ENCODE peak calls at places on chromosomes 11 and 22, in eight cellular contexts. One of them, this sample, is unnamed.

GRCh38 chr11:104892723-104893511 is 5.3 kb downstream of the CASP12 start:
- DNase-seq in heart right ventricle: no peak
- DNase-seq in RWPE1: no peak
- DNase-seq in progenitor cell of endocrine pancreas: no peak
- DNase-seq in AG09309: no peak
- DNase-seq in OCI-LY7: no peak
- DNase-seq in right atrium auricular region: no peak
- DNase-seq in fibroblast of the aortic adventitia: peak
- DNase-seq in this sample: no peak

GRCh38 chr11:130118636-130119387 is 40.8 kb upstream of the ST14 start:
- DNase-seq in heart right ventricle: no peak
- DNase-seq in RWPE1: no peak
- DNase-seq in progenitor cell of endocrine pancreas: no peak
- DNase-seq in AG09309: no peak
- DNase-seq in OCI-LY7: peak
- DNase-seq in right atrium auricular region: no peak
- DNase-seq in fibroblast of the aortic adventitia: no peak
- DNase-seq in this sample: no peak

GRCh38 chr11:8649361-8649760 is 33.1 kb downstream of the TRIM66 start:
- DNase-seq in heart right ventricle: no peak
- DNase-seq in RWPE1: peak
- DNase-seq in progenitor cell of endocrine pancreas: no peak
- DNase-seq in AG09309: no peak
- DNase-seq in OCI-LY7: no peak
- DNase-seq in right atrium auricular region: no peak
- DNase-seq in fibroblast of the aortic adventitia: peak
- DNase-seq in this sample: no peak

GRCh38 chr11:45053736-45054446 is 92.5 kb upstream of the PRDM11 start:
- DNase-seq in heart right ventricle: no peak
- DNase-seq in RWPE1: no peak
- DNase-seq in progenitor cell of endocrine pancreas: no peak
- DNase-seq in AG09309: no peak
- DNase-seq in OCI-LY7: no peak
- DNase-seq in right atrium auricular region: no peak
- DNase-seq in fibroblast of the aortic adventitia: no peak
- DNase-seq in this sample: no peak

GRCh38 chr11:15489281-15489680 is 374.6 kb downstream of the INSC start:
- DNase-seq in heart right ventricle: no peak
- DNase-seq in RWPE1: no peak
- DNase-seq in progenitor cell of endocrine pancreas: no peak
- DNase-seq in AG09309: no peak
- DNase-seq in OCI-LY7: no peak
- DNase-seq in right atrium auricular region: no peak
- DNase-seq in fibroblast of the aortic adventitia: no peak
- DNase-seq in this sample: no peak

GRCh38 chr22:17281026-17281809 is 62.0 kb upstream of the ADA2 start:
- DNase-seq in heart right ventricle: no peak
- DNase-seq in RWPE1: no peak
- DNase-seq in progenitor cell of endocrine pancreas: no peak
- DNase-seq in AG09309: no peak
- DNase-seq in OCI-LY7: no peak
- DNase-seq in right atrium auricular region: no peak
- DNase-seq in fibroblast of the aortic adventitia: no peak
- DNase-seq in this sample: no peak

GRCh38 chr11:134418119-134418840 is 6.2 kb upstream of the B3GAT1 start:
- DNase-seq in heart right ventricle: no peak
- DNase-seq in RWPE1: no peak
- DNase-seq in progenitor cell of endocrine pancreas: peak
- DNase-seq in AG09309: no peak
- DNase-seq in OCI-LY7: no peak
- DNase-seq in right atrium auricular region: no peak
- DNase-seq in fibroblast of the aortic adventitia: peak
- DNase-seq in this sample: no peak

GRCh38 chr22:30390974-30391691 is 3.9 kb upstream of the RNF215 start:
- DNase-seq in heart right ventricle: peak
- DNase-seq in RWPE1: peak
- DNase-seq in progenitor cell of endocrine pancreas: peak
- DNase-seq in AG09309: peak
- DNase-seq in OCI-LY7: peak
- DNase-seq in right atrium auricular region: no peak
- DNase-seq in fibroblast of the aortic adventitia: peak
- DNase-seq in this sample: no peak

GRCh38 chr22:35154937-35155387 is 89.0 kb downstream of the ISX start:
- DNase-seq in heart right ventricle: peak
- DNase-seq in RWPE1: peak
- DNase-seq in progenitor cell of endocrine pancreas: peak
- DNase-seq in AG09309: peak
- DNase-seq in OCI-LY7: peak
- DNase-seq in right atrium auricular region: no peak
- DNase-seq in fibroblast of the aortic adventitia: peak
- DNase-seq in this sample: peak

GRCh38 chr11:64095949-64096348 is 60.2 kb downstream of the FLRT1 start:
- DNase-seq in heart right ventricle: no peak
- DNase-seq in RWPE1: no peak
- DNase-seq in progenitor cell of endocrine pancreas: no peak
- DNase-seq in AG09309: no peak
- DNase-seq in OCI-LY7: no peak
- DNase-seq in right atrium auricular region: no peak
- DNase-seq in fibroblast of the aortic adventitia: no peak
- DNase-seq in this sample: no peak

GRCh38 chr11:62333768-62334167 is 3.5 kb upstream of the ASRGL1 start:
- DNase-seq in heart right ventricle: no peak
- DNase-seq in RWPE1: no peak
- DNase-seq in progenitor cell of endocrine pancreas: no peak
- DNase-seq in AG09309: no peak
- DNase-seq in OCI-LY7: no peak
- DNase-seq in right atrium auricular region: no peak
- DNase-seq in fibroblast of the aortic adventitia: no peak
- DNase-seq in this sample: no peak

GRCh38 chr22:24175160-24175808 is 6.0 kb upstream of the SUSD2 start:
- DNase-seq in heart right ventricle: peak
- DNase-seq in RWPE1: peak
- DNase-seq in progenitor cell of endocrine pancreas: peak
- DNase-seq in AG09309: no peak
- DNase-seq in OCI-LY7: peak
- DNase-seq in right atrium auricular region: peak
- DNase-seq in fibroblast of the aortic adventitia: peak
- DNase-seq in this sample: peak

GRCh38 chr11:79121351-79121750 is 319.5 kb downstream of the TENM4 start:
- DNase-seq in heart right ventricle: no peak
- DNase-seq in RWPE1: no peak
- DNase-seq in progenitor cell of endocrine pancreas: no peak
- DNase-seq in AG09309: no peak
- DNase-seq in OCI-LY7: no peak
- DNase-seq in right atrium auricular region: no peak
- DNase-seq in fibroblast of the aortic adventitia: no peak
- DNase-seq in this sample: no peak

GRCh38 chr11:61125310-61125684 is 23.0 kb downstream of the CD5 start:
- DNase-seq in heart right ventricle: no peak
- DNase-seq in RWPE1: no peak
- DNase-seq in progenitor cell of endocrine pancreas: no peak
- DNase-seq in AG09309: no peak
- DNase-seq in OCI-LY7: no peak
- DNase-seq in right atrium auricular region: no peak
- DNase-seq in fibroblast of the aortic adventitia: no peak
- DNase-seq in this sample: no peak

GRCh38 chr11:122038543-122038942 is 77.5 kb downstream of the BLID start:
- DNase-seq in heart right ventricle: no peak
- DNase-seq in RWPE1: peak
- DNase-seq in progenitor cell of endocrine pancreas: no peak
- DNase-seq in AG09309: peak
- DNase-seq in OCI-LY7: no peak
- DNase-seq in right atrium auricular region: no peak
- DNase-seq in fibroblast of the aortic adventitia: peak
- DNase-seq in this sample: no peak

DNA sequence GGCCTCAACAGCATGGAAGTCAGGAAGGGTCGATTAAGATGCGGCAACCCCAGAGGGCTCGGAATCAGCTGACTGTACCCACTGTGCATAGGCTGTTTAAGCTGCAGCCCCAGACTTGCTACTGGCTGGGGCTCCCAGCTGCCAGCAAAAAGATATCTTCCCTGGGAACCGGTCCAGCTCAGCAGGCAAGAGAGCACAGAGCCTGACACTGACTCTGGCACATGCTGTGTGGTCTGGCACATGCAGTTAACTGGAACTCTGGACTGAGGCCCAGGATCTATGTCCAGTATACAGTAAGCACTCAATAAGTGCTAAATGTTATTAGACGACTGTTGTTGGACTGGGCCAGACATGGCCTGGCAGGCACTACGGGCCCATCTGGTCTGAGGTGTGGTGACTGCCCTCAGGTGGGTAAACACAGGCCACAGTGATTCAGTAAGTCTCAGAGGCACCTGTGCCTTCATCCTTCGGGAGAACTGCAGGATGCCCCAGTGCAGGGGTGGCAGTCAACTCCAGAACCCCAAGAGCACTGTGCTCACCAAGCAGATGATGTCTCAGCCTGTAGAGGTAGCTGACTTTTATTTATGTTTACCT is 87.6 kb downstream of the LARGE1 start:
- DNase-seq in heart right ventricle: peak
- DNase-seq in RWPE1: no peak
- DNase-seq in progenitor cell of endocrine pancreas: no peak
- DNase-seq in AG09309: no peak
- DNase-seq in OCI-LY7: no peak
- DNase-seq in right atrium auricular region: no peak
- DNase-seq in fibroblast of the aortic adventitia: peak
- DNase-seq in this sample: no peak
- TF ChIP-seq CTCF in heart right ventricle: no peak
- TF ChIP-seq CTCF in RWPE1: no peak
- TF ChIP-seq CTCF in progenitor cell of endocrine pancreas: no peak
- TF ChIP-seq CTCF in AG09309: no peak
- TF ChIP-seq CTCF in OCI-LY7: no peak
- TF ChIP-seq CTCF in right atrium auricular region: no peak
- TF ChIP-seq CTCF in fibroblast of the aortic adventitia: no peak
- TF ChIP-seq CTCF in this sample: no peak

GRCh38 chr11:83192846-83193245 is 666 bp upstream of the ANKRD42 start:
- DNase-seq in heart right ventricle: no peak
- DNase-seq in RWPE1: peak
- DNase-seq in progenitor cell of endocrine pancreas: no peak
- DNase-seq in AG09309: no peak
- DNase-seq in OCI-LY7: no peak
- DNase-seq in right atrium auricular region: no peak
- DNase-seq in fibroblast of the aortic adventitia: peak
- DNase-seq in this sample: no peak

GRCh38 chr11:83185767-83186166 is 7.7 kb upstream of the ANKRD42 start:
- DNase-seq in heart right ventricle: no peak
- DNase-seq in RWPE1: no peak
- DNase-seq in progenitor cell of endocrine pancreas: no peak
- DNase-seq in AG09309: no peak
- DNase-seq in OCI-LY7: no peak
- DNase-seq in right atrium auricular region: no peak
- DNase-seq in fibroblast of the aortic adventitia: no peak
- DNase-seq in this sample: no peak

GRCh38 chr11:83191491-83191890 is 2.0 kb upstream of the ANKRD42 start:
- DNase-seq in heart right ventricle: no peak
- DNase-seq in RWPE1: no peak
- DNase-seq in progenitor cell of endocrine pancreas: no peak
- DNase-seq in AG09309: no peak
- DNase-seq in OCI-LY7: no peak
- DNase-seq in right atrium auricular region: no peak
- DNase-seq in fibroblast of the aortic adventitia: no peak
- DNase-seq in this sample: no peak

GRCh38 chr11:83191986-83192385 is 1.5 kb upstream of the ANKRD42 start:
- DNase-seq in heart right ventricle: no peak
- DNase-seq in RWPE1: no peak
- DNase-seq in progenitor cell of endocrine pancreas: no peak
- DNase-seq in AG09309: no peak
- DNase-seq in OCI-LY7: no peak
- DNase-seq in right atrium auricular region: no peak
- DNase-seq in fibroblast of the aortic adventitia: no peak
- DNase-seq in this sample: no peak

DNA sequence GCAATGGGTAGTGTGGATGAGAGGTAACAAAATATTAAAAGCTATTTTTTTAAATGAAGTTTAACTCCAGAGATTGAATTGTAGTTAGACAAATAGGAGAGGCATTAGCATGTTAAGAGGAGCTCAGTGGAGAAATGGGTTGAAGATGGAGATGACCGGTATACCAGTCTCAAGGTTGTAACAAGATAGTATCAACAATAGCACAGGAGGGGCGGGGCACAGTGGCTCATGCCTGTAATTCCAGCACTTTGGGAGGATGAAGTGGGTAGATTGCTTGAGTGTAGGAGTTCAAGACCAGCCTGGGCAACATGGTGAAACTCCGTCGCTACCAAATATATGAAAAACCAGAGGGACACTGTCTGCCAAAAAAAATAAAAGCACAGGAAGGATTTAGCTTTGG is 6.0 kb upstream of the ANKRD42 start:
- DNase-seq in heart right ventricle: no peak
- DNase-seq in RWPE1: no peak
- DNase-seq in progenitor cell of endocrine pancreas: no peak
- DNase-seq in AG09309: no peak
- DNase-seq in OCI-LY7: no peak
- DNase-seq in right atrium auricular region: no peak
- DNase-seq in fibroblast of the aortic adventitia: no peak
- DNase-seq in this sample: no peak
- TF ChIP-seq CTCF in heart right ventricle: no peak
- TF ChIP-seq CTCF in RWPE1: no peak
- TF ChIP-seq CTCF in progenitor cell of endocrine pancreas: no peak
- TF ChIP-seq CTCF in AG09309: no peak
- TF ChIP-seq CTCF in OCI-LY7: no peak
- TF ChIP-seq CTCF in right atrium auricular region: no peak
- TF ChIP-seq CTCF in fibroblast of the aortic adventitia: no peak
- TF ChIP-seq CTCF in this sample: no peak

DNA sequence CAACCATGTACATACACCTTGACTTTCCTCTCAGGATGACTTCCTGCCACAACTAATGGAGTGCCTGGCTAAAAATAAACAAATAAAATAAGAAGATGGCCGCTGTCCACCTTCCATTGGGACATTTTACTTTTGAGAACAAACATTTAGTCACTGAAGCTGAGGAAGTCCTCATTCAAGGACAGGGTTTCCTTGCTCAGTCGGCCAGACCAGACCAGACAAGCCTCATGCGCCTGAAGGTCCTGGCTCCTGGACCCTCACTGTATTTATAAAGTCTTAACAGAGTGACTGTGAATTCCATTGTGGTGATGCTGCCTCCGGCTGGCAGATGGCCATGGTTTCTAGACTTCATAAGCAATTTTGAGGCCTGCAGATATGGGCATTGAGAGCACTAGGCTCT is 114.5 kb downstream of the MAML2 start:
- DNase-seq in heart right ventricle: peak
- DNase-seq in RWPE1: peak
- DNase-seq in progenitor cell of endocrine pancreas: no peak
- DNase-seq in AG09309: no peak
- DNase-seq in OCI-LY7: no peak
- DNase-seq in right atrium auricular region: peak
- DNase-seq in fibroblast of the aortic adventitia: peak
- DNase-seq in this sample: no peak
- TF ChIP-seq CTCF in heart right ventricle: no peak
- TF ChIP-seq CTCF in RWPE1: no peak
- TF ChIP-seq CTCF in progenitor cell of endocrine pancreas: no peak
- TF ChIP-seq CTCF in AG09309: no peak
- TF ChIP-seq CTCF in OCI-LY7: no peak
- TF ChIP-seq CTCF in right atrium auricular region: no peak
- TF ChIP-seq CTCF in fibroblast of the aortic adventitia: no peak
- TF ChIP-seq CTCF in this sample: no peak

DNA sequence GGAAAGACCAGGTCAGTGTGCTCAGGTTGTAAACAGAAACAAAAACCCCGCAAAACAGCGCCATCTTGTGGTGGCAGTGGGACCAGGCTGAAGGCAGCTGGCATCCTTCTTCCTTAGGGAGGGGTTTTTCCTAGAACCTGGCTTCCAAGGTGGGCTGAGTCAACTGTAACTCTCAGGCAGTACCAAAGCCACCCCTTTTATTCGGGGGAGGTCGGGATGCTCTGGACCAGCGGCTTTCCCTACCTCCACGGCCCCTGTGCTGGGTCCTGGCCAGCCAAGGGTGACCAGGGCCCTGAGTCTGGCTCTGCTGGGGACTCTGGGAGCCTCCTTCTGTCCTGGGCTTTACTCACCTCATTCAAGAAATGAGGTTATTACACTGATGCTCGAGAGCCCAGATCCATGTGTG is 69.5 kb upstream of the FGF3 start:
- DNase-seq in heart right ventricle: peak
- DNase-seq in RWPE1: peak
- DNase-seq in progenitor cell of endocrine pancreas: peak
- DNase-seq in AG09309: peak
- DNase-seq in OCI-LY7: peak
- DNase-seq in right atrium auricular region: peak
- DNase-seq in fibroblast of the aortic adventitia: peak
- DNase-seq in this sample: peak
- TF ChIP-seq CTCF in heart right ventricle: peak
- TF ChIP-seq CTCF in RWPE1: peak
- TF ChIP-seq CTCF in progenitor cell of endocrine pancreas: peak
- TF ChIP-seq CTCF in AG09309: peak
- TF ChIP-seq CTCF in OCI-LY7: peak
- TF ChIP-seq CTCF in right atrium auricular region: peak
- TF ChIP-seq CTCF in fibroblast of the aortic adventitia: peak
- TF ChIP-seq CTCF in this sample: peak

This sample was measured in glutamatergic neuron.